ENCODE peak calls at places on chromosome 10, in five cellular contexts. X is SK-N-SH, I is HCT116, Z is H1, H is K562. L is an unnamed sample.

GRCh38 chr10:36003688-36004087 is 361.6 kb upstream of the FZD8 start:
- DNase-seq in H (no peak), X (no peak), I (no peak), Z (no peak), L (no peak)

GRCh38 chr10:83991986-83992753 is 147.1 kb upstream of the GHITM start:
- DNase-seq in H (peak; percentile 57), I (peak; percentile 35), X (peak; percentile 30), Z (peak; percentile 63), L (peak; percentile 56)

GRCh38 chr10:107576746-107577145 is 412.2 kb upstream of the SORCS1 start:
- DNase-seq in I (no peak), H (no peak), X (no peak), Z (no peak), L (no peak)

GRCh38 chr10:75395171-75395954 is 6.2 kb downstream of the ZNF503 start:
- DNase-seq in X (peak; percentile 57), I (no peak), H (peak; percentile 58), Z (peak; percentile 90), L (no peak)

GRCh38 chr10:125985557-125986246 is 89.3 kb downstream of the FANK1 start:
- DNase-seq in I (no peak), X (no peak), H (no peak), Z (no peak), L (no peak)

GRCh38 chr10:49568235-49568634 is 29.3 kb upstream of the ERCC6 start:
- DNase-seq in X (no peak), I (no peak), H (no peak), Z (no peak), L (no peak)

GRCh38 chr10:132538790-132539421 is 1.3 kb downstream of the INPP5A start:
- DNase-seq in Z (no peak), X (peak; percentile 9), H (no peak), I (no peak), L (no peak)

GRCh38 chr10:88754272-88754671 is 5.5 kb upstream of the LIPN start:
- DNase-seq in X (peak; percentile 22), I (no peak), H (no peak), Z (no peak), L (no peak)

GRCh38 chr10:52221937-52222336 is 92.1 kb upstream of the DKK1 start:
- DNase-seq in Z (no peak), H (no peak), I (no peak), X (no peak), L (no peak)

GRCh38 chr10:4670737-4671136 is 155.3 kb upstream of the AKR1E2 start:
- DNase-seq in H (no peak), I (no peak), X (no peak), Z (no peak), L (no peak)

GRCh38 chr10:106424981-106425380 is 739.5 kb downstream of the SORCS1 start:
- DNase-seq in Z (no peak), I (no peak), H (no peak), X (no peak), L (no peak)

GRCh38 chr10:103273026-103273425 is 3.9 kb upstream of the INA start:
- DNase-seq in H (peak; percentile 16), I (peak; percentile 95), Z (no peak), X (no peak), L (no peak)

GRCh38 chr10:78862328-78862640 is 206.5 kb upstream of the ZMIZ1 start:
- DNase-seq in X (no peak), H (no peak), Z (no peak), I (no peak), L (no peak)

GRCh38 chr10:112775892-112776679 is 174.0 kb upstream of the TCF7L2 start:
- DNase-seq in X (peak; percentile 71), I (no peak), H (no peak), Z (no peak), L (no peak)

GRCh38 chr10:59155556-59155955 is 20.9 kb upstream of the PHYHIPL start:
- DNase-seq in H (no peak), I (no peak), Z (no peak), X (no peak), L (no peak)

GRCh38 chr10:28903063-28903462 is 225.7 kb downstream of the BAMBI start:
- DNase-seq in I (no peak), H (no peak), Z (no peak), X (no peak), L (no peak)

GRCh38 chr10:88070080-88070880 is 206.9 kb downstream of the PTEN start:
- DNase-seq in X (no peak), I (no peak), Z (no peak), H (no peak), L (no peak)

GRCh38 chr10:52313350-52314006 is 603 bp upstream of the DKK1 start:
- DNase-seq in X (peak; percentile 58), H (no peak), I (peak; percentile 55), Z (peak; percentile 50), L (no peak)

GRCh38 chr10:70137927-70138883 is 5.6 kb upstream of the AIFM2 start:
- DNase-seq in H (no peak), X (no peak), Z (peak; percentile 30), I (no peak), L (no peak)

GRCh38 chr10:3248526-3249255 is 76.1 kb upstream of the PITRM1 start:
- DNase-seq in X (no peak), Z (no peak), I (peak; percentile 75), H (peak; percentile 24), L (peak; percentile 35)

GRCh38 chr10:70579234-70580002 is 23.1 kb downstream of the PRF1 start:
- DNase-seq in I (peak; percentile 48), X (no peak), H (peak; percentile 56), Z (no peak), L (no peak)

GRCh38 chr10:5293691-5294550 is 70.8 kb upstream of the UCN3 start:
- DNase-seq in I (peak; percentile 54), Z (peak; percentile 97), H (peak; percentile 55), X (peak; percentile 45), L (peak; percentile 80)

GRCh38 chr10:69421611-69422308 is 5.0 kb upstream of the TACR2 start:
- DNase-seq in I (no peak), Z (no peak), H (no peak), X (no peak), L (no peak)

GRCh38 chr10:114615600-114616007 is 42.5 kb downstream of the ABLIM1 start:
- DNase-seq in Z (no peak), I (no peak), H (no peak), X (no peak), L (no peak)

GRCh38 chr10:26700884-26701630 is 3.6 kb downstream of the PDSS1 start:
- DNase-seq in H (no peak), I (no peak), Z (no peak), X (no peak), L (no peak)

GRCh38 chr10:127210936-127211335 is 14.5 kb upstream of the INSYN2A start:
- DNase-seq in H (no peak), X (no peak), Z (no peak), I (no peak), L (no peak)

GRCh38 chr10:116316533-116316932 is 7.7 kb upstream of the CCDC172 start:
- DNase-seq in Z (no peak), H (no peak), I (no peak), X (no peak), L (no peak)

GRCh38 chr10:60351191-60351853 is 38.4 kb downstream of the ANK3 start:
- DNase-seq in H (no peak), I (no peak), X (no peak), Z (no peak), L (no peak)

GRCh38 chr10:111084346-111085255 is 7.8 kb downstream of the ADRA2A start:
- DNase-seq in I (no peak), Z (peak; percentile 22), H (no peak), X (no peak), L (no peak)

DNA sequence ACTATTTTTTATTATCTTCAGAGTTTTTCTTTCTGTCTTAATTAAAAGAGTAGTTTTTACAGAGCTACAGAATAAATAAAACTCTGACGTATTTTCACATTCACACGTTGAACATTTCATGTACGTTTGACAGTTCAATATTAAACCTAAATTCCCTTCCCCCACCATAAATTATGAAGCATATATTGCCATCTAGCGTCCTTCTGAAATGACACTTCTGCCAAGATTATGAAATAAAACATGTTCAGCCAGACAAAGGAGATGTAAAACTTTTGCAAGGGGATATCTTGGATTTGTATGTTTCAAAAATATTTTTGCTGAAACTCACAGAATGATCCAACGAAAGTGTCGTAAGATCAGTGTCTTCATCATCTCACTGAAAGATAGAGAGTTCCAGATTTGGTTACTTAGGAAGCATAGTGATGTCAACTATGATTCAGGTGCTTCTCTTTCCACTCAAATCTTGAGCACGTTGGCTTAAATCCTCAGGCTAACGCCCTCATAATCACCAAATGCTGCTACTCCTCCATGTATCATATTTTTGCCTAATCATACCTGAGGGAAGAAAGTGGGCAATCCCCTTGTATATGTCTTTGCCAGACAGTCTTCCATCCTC is 904.3 kb downstream of the XPNPEP1 start:
- DNase-seq in I (no peak), H (no peak), Z (no peak), X (peak; percentile 9), L (no peak)
- H3K9ac ChIP-seq in I (no peak overlapping the region), H (no peak overlapping the region), Z (no peak overlapping the region), X (no peak overlapping the region), L (no peak overlapping the region)

GRCh38 chr10:123140164-123140982 is 4.6 kb downstream of the HMX3 start:
- DNase-seq in H (no peak), Z (peak; percentile 78), X (peak; percentile 50), I (no peak), L (no peak)
- TF ChIP-seq YY1 in H (no peak), Z (no peak), X (no peak), I (no peak), L (no peak)

DNA sequence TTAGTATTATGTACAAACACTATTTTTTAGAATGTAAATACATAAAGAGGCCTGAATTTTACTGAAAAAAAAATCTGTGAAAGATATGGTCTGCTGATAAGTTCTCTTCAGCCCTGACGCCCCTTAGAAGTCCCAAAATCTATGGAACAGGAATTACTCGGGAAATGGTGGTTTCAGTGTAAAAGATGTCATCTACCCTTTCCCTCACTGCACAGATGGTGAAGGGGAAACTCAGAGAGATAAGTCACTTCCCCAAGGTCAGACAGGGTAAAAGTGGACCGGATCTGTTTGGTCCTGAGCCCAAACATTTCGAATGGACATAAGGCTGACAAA is 458 bp upstream of the MCM10 start:
- DNase-seq in H (no peak), X (no peak), I (no peak), Z (no peak), L (no peak)
- H3K4me3 ChIP-seq in H (peak overlapping the region; percentile 58), X (peak overlapping the region; percentile 73), I (peak overlapping the region; percentile 18), Z (no peak overlapping the region), L (peak overlapping the region; percentile 5)

GRCh38 chr10:77511498-77512218 is 126.0 kb downstream of the KCNMA1 start:
- DNase-seq in Z (no peak), X (no peak), H (no peak), I (no peak), L (no peak)

GRCh38 chr10:77513783-77514331 is 123.8 kb downstream of the KCNMA1 start:
- DNase-seq in H (no peak), I (peak; percentile 74), Z (no peak), X (peak; percentile 82), L (no peak)

GRCh38 chr10:77510695-77511094 is 126.9 kb downstream of the KCNMA1 start:
- DNase-seq in X (no peak), I (no peak), H (no peak), Z (no peak), L (no peak)

GRCh38 chr10:77512219-77512578 is 125.4 kb downstream of the KCNMA1 start:
- DNase-seq in Z (no peak), I (no peak), X (no peak), H (no peak), L (no peak)

DNA sequence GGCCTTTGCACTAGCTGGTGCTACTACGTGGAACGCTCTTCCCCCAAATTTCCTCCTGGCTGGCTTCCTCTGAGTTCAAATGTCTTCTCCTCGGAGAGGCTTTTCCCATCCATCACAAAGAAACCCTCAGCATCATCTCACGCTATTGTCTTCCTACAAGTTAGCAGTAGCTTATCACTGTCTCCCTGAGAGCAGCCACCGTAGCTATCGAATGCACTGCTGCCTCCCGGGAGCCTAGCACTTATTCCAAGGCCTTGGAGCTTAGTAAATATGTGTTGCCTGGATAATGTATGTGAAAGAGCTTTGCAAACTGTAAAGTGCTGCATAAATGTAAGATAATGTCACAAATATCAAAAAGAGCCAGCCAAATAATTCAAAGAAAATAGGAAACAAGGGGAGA is 124.4 kb downstream of the KCNMA1 start:
- DNase-seq in Z (no peak), I (no peak), X (no peak), H (no peak), L (no peak)
- H3K9ac ChIP-seq in Z (no peak overlapping the region), I (peak overlapping the region; percentile 41), X (peak overlapping the region; percentile 56), H (no peak overlapping the region), L (no peak overlapping the region)

L was measured in NT2/D1.